ENCODE peak calls at places on chromosome X, in six cellular contexts. Z, H, J, W, S and D are unnamed samples.

GRCh38 chrX:47690175-47690574 is 31.2 kb upstream of the UXT start:
- DNase-seq in Z (no peak), H (no peak), J (no peak), W (no peak), S (no peak), D (no peak)

GRCh38 chrX:70755850-70756249 is 152.7 kb downstream of the TEX11 start:
- DNase-seq in Z (no peak), H (peak), J (no peak), W (no peak), S (no peak), D (no peak)

GRCh38 chrX:17669458-17669857 is 67.8 kb upstream of the SCML1 start:
- DNase-seq in Z (no peak), H (no peak), J (no peak), W (no peak), S (no peak), D (no peak)

GRCh38 chrX:154370882-154371770 is 3.3 kb downstream of the FLNA start:
- DNase-seq in Z (peak), H (peak), J (peak), W (peak), S (peak), D (peak)

GRCh38 chrX:46575586-46575985 is 2.0 kb downstream of the CHST7 start:
- DNase-seq in Z (no peak), H (no peak), J (no peak), W (no peak), S (no peak), D (no peak)

GRCh38 chrX:15146515-15146914 is 123.4 kb downstream of the ASB9 start:
- DNase-seq in Z (no peak), H (peak), J (peak), W (peak), S (no peak), D (no peak)

GRCh38 chrX:68018248-68019203 is 414.8 kb downstream of the OPHN1 start:
- DNase-seq in Z (no peak), H (no peak), J (no peak), W (peak), S (no peak), D (no peak)

GRCh38 chrX:10198254-10198653 is 41.5 kb downstream of the CLCN4 start:
- DNase-seq in Z (no peak), H (no peak), J (no peak), W (no peak), S (no peak), D (no peak)

GRCh38 chrX:153971124-153971631 is 440 bp downstream of the HCFC1 start:
- DNase-seq in Z (peak), H (peak), J (peak), W (peak), S (peak), D (peak)

GRCh38 chrX:129559800-129560199 is 19.7 kb downstream of the OCRL start:
- DNase-seq in Z (no peak), H (no peak), J (no peak), W (no peak), S (no peak), D (no peak)

GRCh38 chrX:9379697-9380551 is 84.9 kb upstream of the TBL1X start:
- DNase-seq in Z (no peak), H (no peak), J (no peak), W (no peak), S (no peak), D (no peak)

GRCh38 chrX:105527759-105528158 is 294.6 kb upstream of the NRK start:
- DNase-seq in Z (no peak), H (no peak), J (no peak), W (no peak), S (no peak), D (no peak)

GRCh38 chrX:15336023-15336413 is 695 bp upstream of the PIGA start:
- DNase-seq in Z (no peak), H (no peak), J (peak), W (peak), S (no peak), D (no peak)

GRCh38 chrX:49756692-49757091 is 60.9 kb upstream of the PAGE1 start:
- DNase-seq in Z (no peak), H (no peak), J (peak), W (no peak), S (no peak), D (no peak)

GRCh38 chrX:120999413-120999812 is 13.9 kb upstream of the CT47A1 start:
- DNase-seq in Z (no peak), H (no peak), J (no peak), W (no peak), S (no peak), D (no peak)

GRCh38 chrX:121000589-121000988 is 15.0 kb upstream of the CT47A1 start:
- DNase-seq in Z (no peak), H (no peak), J (peak), W (no peak), S (no peak), D (no peak)
- TF ChIP-seq CTCF in Z (no peak), H (no peak), J (peak), W (peak), S (no peak), D (peak)

GRCh38 chrX:40543661-40544328 is 37.0 kb upstream of the ATP6AP2 start:
- DNase-seq in Z (no peak), H (no peak), J (peak), W (peak), S (no peak), D (no peak)

GRCh38 chrX:40544343-40545250 is 36.2 kb upstream of the ATP6AP2 start:
- DNase-seq in Z (no peak), H (no peak), J (no peak), W (no peak), S (no peak), D (no peak)

GRCh38 chrX:40539214-40540142 is 41.3 kb upstream of the ATP6AP2 start:
- DNase-seq in Z (peak), H (peak), J (peak), W (peak), S (peak), D (no peak)

GRCh38 chrX:40542972-40543371 is 37.8 kb upstream of the ATP6AP2 start:
- DNase-seq in Z (no peak), H (no peak), J (no peak), W (no peak), S (no peak), D (no peak)

GRCh38 chrX:40542208-40542607 is 38.6 kb upstream of the ATP6AP2 start:
- DNase-seq in Z (no peak), H (no peak), J (no peak), W (no peak), S (no peak), D (no peak)
- TF ChIP-seq CTCF in Z (no peak), H (no peak), J (no peak), W (no peak), S (no peak), D (no peak)

GRCh38 chrX:135591871-135592270 is 71.4 kb downstream of the INTS6L start:
- DNase-seq in Z (no peak), H (no peak), J (no peak), W (no peak), S (no peak), D (no peak)

GRCh38 chrX:135595543-135595942 is 75.1 kb downstream of the INTS6L start:
- DNase-seq in Z (no peak), H (no peak), J (no peak), W (no peak), S (no peak), D (no peak)

GRCh38 chrX:135596495-135596894 is 76.0 kb downstream of the INTS6L start:
- DNase-seq in Z (peak), H (peak), J (peak), W (peak), S (no peak), D (peak)
- TF ChIP-seq CTCF in Z (no peak), H (no peak), J (peak), W (peak), S (peak), D (peak)

GRCh38 chrX:134764202-134764785 is 106.0 kb upstream of the PLAC1 start:
- DNase-seq in Z (no peak), H (no peak), J (peak), W (no peak), S (no peak), D (no peak)
- TF ChIP-seq CTCF in Z (no peak), H (no peak), J (peak), W (no peak), S (no peak), D (no peak)

GRCh38 chrX:106954041-106954440 is 33.8 kb downstream of the CLDN2 start:
- DNase-seq in Z (no peak), H (no peak), J (peak), W (no peak), S (no peak), D (no peak)
- TF ChIP-seq CTCF in Z (no peak), H (no peak), J (no peak), W (no peak), S (no peak), D (no peak)

GRCh38 chrX:30343206-30343605 is 34.0 kb upstream of the NR0B1 start:
- DNase-seq in Z (no peak), H (no peak), J (no peak), W (no peak), S (no peak), D (no peak)
- TF ChIP-seq CTCF in Z (no peak), H (no peak), J (no peak), W (no peak), S (no peak), D (peak)

GRCh38 chrX:102067966-102068723 is 57.3 kb upstream of the TCEAL2 start:
- DNase-seq in Z (no peak), H (no peak), J (peak), W (peak), S (no peak), D (no peak)
- TF ChIP-seq CTCF in Z (peak), H (no peak), J (peak), W (peak), S (peak), D (peak)

GRCh38 chrX:24428518-24428917 is 36.6 kb upstream of the PDK3 start:
- DNase-seq in Z (no peak), H (no peak), J (no peak), W (no peak), S (no peak), D (no peak)
- TF ChIP-seq CTCF in Z (no peak), H (no peak), J (no peak), W (no peak), S (no peak), D (no peak)

GRCh38 chrX:108947205-108947604 is 210.8 kb upstream of the IRS4 start:
- DNase-seq in Z (no peak), H (no peak), J (no peak), W (no peak), S (no peak), D (no peak)

GRCh38 chrX:108945883-108946523 is 209.6 kb upstream of the IRS4 start:
- DNase-seq in Z (no peak), H (no peak), J (no peak), W (no peak), S (no peak), D (no peak)

GRCh38 chrX:108946531-108946930 is 210.2 kb upstream of the IRS4 start:
- DNase-seq in Z (no peak), H (no peak), J (no peak), W (no peak), S (no peak), D (no peak)
- TF ChIP-seq CTCF in Z (no peak), H (no peak), J (no peak), W (no peak), S (no peak), D (no peak)